ENCODE peak calls at places on chromosomes 7 and 10, in seven cellular contexts. One of them, this sample, is unnamed.

GRCh38 chr10:126476256-126476655 is 88.0 kb upstream of the ADAM12 start:
- DNase-seq in HepG2: no peak
- DNase-seq in K562: no peak
- DNase-seq in HCT116: no peak
- DNase-seq in GM12878: no peak
- DNase-seq in SK-N-SH: no peak
- DNase-seq in H1: peak; percentile 47
- DNase-seq in this sample: no peak

GRCh38 chr10:49518566-49518965 is 20.4 kb downstream of the ERCC6 start:
- DNase-seq in HepG2: no peak
- DNase-seq in K562: no peak
- DNase-seq in HCT116: no peak
- DNase-seq in GM12878: no peak
- DNase-seq in SK-N-SH: no peak
- DNase-seq in H1: no peak
- DNase-seq in this sample: no peak

GRCh38 chr7:101817031-101817929 is at the start of gene CUX1:
- DNase-seq in HepG2: peak; percentile 30
- DNase-seq in K562: peak; percentile 71
- DNase-seq in HCT116: no peak
- DNase-seq in GM12878: no peak
- DNase-seq in SK-N-SH: peak; percentile 75
- DNase-seq in H1: no peak
- DNase-seq in this sample: no peak

GRCh38 chr7:69395072-69395714 is 203.1 kb upstream of the AUTS2 start:
- DNase-seq in HepG2: no peak
- DNase-seq in K562: no peak
- DNase-seq in HCT116: no peak
- DNase-seq in GM12878: no peak
- DNase-seq in SK-N-SH: no peak
- DNase-seq in H1: no peak
- DNase-seq in this sample: no peak

GRCh38 chr10:73584737-73585136 is 6.4 kb downstream of the USP54 start:
- DNase-seq in HepG2: peak; percentile 30
- DNase-seq in K562: no peak
- DNase-seq in HCT116: no peak
- DNase-seq in GM12878: no peak
- DNase-seq in SK-N-SH: no peak
- DNase-seq in H1: no peak
- DNase-seq in this sample: no peak

GRCh38 chr7:36670585-36671431 is 53.5 kb downstream of the AOAH start:
- DNase-seq in HepG2: peak; percentile 42
- DNase-seq in K562: peak; percentile 73
- DNase-seq in HCT116: peak; percentile 60
- DNase-seq in GM12878: peak; percentile 28
- DNase-seq in SK-N-SH: peak; percentile 70
- DNase-seq in H1: peak; percentile 81
- DNase-seq in this sample: peak; percentile 86

GRCh38 chr7:18212308-18212707 is 184.7 kb upstream of the PRPS1L1 start:
- DNase-seq in HepG2: no peak
- DNase-seq in K562: no peak
- DNase-seq in HCT116: no peak
- DNase-seq in GM12878: no peak
- DNase-seq in SK-N-SH: no peak
- DNase-seq in H1: no peak
- DNase-seq in this sample: no peak

GRCh38 chr7:75991531-75992082 is 2.8 kb downstream of the TMEM120A start:
- DNase-seq in HepG2: no peak
- DNase-seq in K562: no peak
- DNase-seq in HCT116: no peak
- DNase-seq in GM12878: no peak
- DNase-seq in SK-N-SH: no peak
- DNase-seq in H1: no peak
- DNase-seq in this sample: no peak

GRCh38 chr7:135538387-135538786 is 19.3 kb upstream of the NUP205 start:
- DNase-seq in HepG2: no peak
- DNase-seq in K562: no peak
- DNase-seq in HCT116: no peak
- DNase-seq in GM12878: no peak
- DNase-seq in SK-N-SH: no peak
- DNase-seq in H1: no peak
- DNase-seq in this sample: no peak

GRCh38 chr10:84539244-84539643 is 210.9 kb downstream of the CCSER2 start:
- DNase-seq in HepG2: no peak
- DNase-seq in K562: no peak
- DNase-seq in HCT116: no peak
- DNase-seq in GM12878: no peak
- DNase-seq in SK-N-SH: no peak
- DNase-seq in H1: no peak
- DNase-seq in this sample: no peak

GRCh38 chr10:74824184-74825032 is 2.0 kb upstream of the KAT6B start:
- DNase-seq in HepG2: peak; percentile 15
- DNase-seq in K562: peak; percentile 30
- DNase-seq in HCT116: no peak
- DNase-seq in GM12878: no peak
- DNase-seq in SK-N-SH: peak; percentile 66
- DNase-seq in H1: peak; percentile 55
- DNase-seq in this sample: no peak

GRCh38 chr7:90625562-90625961 is 29.4 kb downstream of the CDK14 start:
- DNase-seq in HepG2: no peak
- DNase-seq in K562: no peak
- DNase-seq in HCT116: no peak
- DNase-seq in GM12878: no peak
- DNase-seq in SK-N-SH: peak; percentile 49
- DNase-seq in H1: no peak
- DNase-seq in this sample: no peak

GRCh38 chr7:98354511-98355249 is 46.2 kb downstream of the BAIAP2L1 start:
- DNase-seq in HepG2: peak; percentile 62
- DNase-seq in K562: no peak
- DNase-seq in HCT116: peak; percentile 91
- DNase-seq in GM12878: no peak
- DNase-seq in SK-N-SH: no peak
- DNase-seq in H1: no peak
- DNase-seq in this sample: peak; percentile 95

GRCh38 chr10:6847561-6847960 is 267.5 kb upstream of the PRKCQ start:
- DNase-seq in HepG2: no peak
- DNase-seq in K562: no peak
- DNase-seq in HCT116: no peak
- DNase-seq in GM12878: no peak
- DNase-seq in SK-N-SH: no peak
- DNase-seq in H1: no peak
- DNase-seq in this sample: no peak

GRCh38 chr10:124611738-124612137 is 132.4 kb downstream of the FAM53B start:
- DNase-seq in HepG2: no peak
- DNase-seq in K562: no peak
- DNase-seq in HCT116: no peak
- DNase-seq in GM12878: no peak
- DNase-seq in SK-N-SH: no peak
- DNase-seq in H1: no peak
- DNase-seq in this sample: no peak

GRCh38 chr10:91745086-91745831 is 53.0 kb upstream of the TNKS2 start:
- DNase-seq in HepG2: peak; percentile 50
- DNase-seq in K562: no peak
- DNase-seq in HCT116: peak; percentile 67
- DNase-seq in GM12878: no peak
- DNase-seq in SK-N-SH: no peak
- DNase-seq in H1: peak; percentile 60
- DNase-seq in this sample: peak; percentile 31

GRCh38 chr10:95741807-95742528 is 14.0 kb upstream of the ENTPD1 start:
- DNase-seq in HepG2: no peak
- DNase-seq in K562: peak; percentile 46
- DNase-seq in HCT116: no peak
- DNase-seq in GM12878: peak; percentile 60
- DNase-seq in SK-N-SH: no peak
- DNase-seq in H1: no peak
- DNase-seq in this sample: no peak

GRCh38 chr10:44389150-44389549 is 4.3 kb upstream of the CXCL12 start:
- DNase-seq in HepG2: no peak
- DNase-seq in K562: no peak
- DNase-seq in HCT116: no peak
- DNase-seq in GM12878: no peak
- DNase-seq in SK-N-SH: no peak
- DNase-seq in H1: no peak
- DNase-seq in this sample: peak; percentile 38

GRCh38 chr7:95469187-95469586 is 16.6 kb upstream of the ASB4 start:
- DNase-seq in HepG2: no peak
- DNase-seq in K562: no peak
- DNase-seq in HCT116: no peak
- DNase-seq in GM12878: no peak
- DNase-seq in SK-N-SH: no peak
- DNase-seq in H1: no peak
- DNase-seq in this sample: no peak

GRCh38 chr10:75395955-75396860 is 5.4 kb downstream of the ZNF503 start:
- DNase-seq in HepG2: no peak
- DNase-seq in K562: no peak
- DNase-seq in HCT116: no peak
- DNase-seq in GM12878: no peak
- DNase-seq in SK-N-SH: no peak
- DNase-seq in H1: peak; percentile 67
- DNase-seq in this sample: no peak

GRCh38 chr7:127708788-127709187 is 56.8 kb downstream of the SND1 start:
- DNase-seq in HepG2: peak; percentile 57
- DNase-seq in K562: peak; percentile 65
- DNase-seq in HCT116: peak; percentile 54
- DNase-seq in GM12878: peak; percentile 34
- DNase-seq in SK-N-SH: peak; percentile 61
- DNase-seq in H1: peak; percentile 79
- DNase-seq in this sample: peak; percentile 81

DNA sequence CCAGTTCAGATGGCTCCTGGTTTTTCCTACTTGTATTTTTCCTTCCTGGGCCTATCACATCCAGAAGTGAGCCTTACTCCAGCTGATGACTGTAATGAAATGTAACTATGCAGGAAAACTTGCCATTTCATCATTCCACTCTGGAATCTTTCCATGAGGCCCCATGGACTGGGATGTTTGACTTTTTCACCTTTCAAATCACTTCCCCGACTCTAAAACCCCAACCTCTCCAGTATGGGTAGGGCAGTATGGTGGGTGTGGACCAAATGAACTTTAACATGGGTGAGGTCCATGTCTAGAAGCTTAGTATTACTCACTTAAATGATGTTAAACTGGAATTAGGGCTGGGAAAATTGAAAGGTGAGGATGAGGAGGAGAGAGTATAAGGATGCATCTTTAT is 40.3 kb upstream of the DLD start:
- DNase-seq in HepG2: no peak
- DNase-seq in K562: no peak
- DNase-seq in HCT116: no peak
- DNase-seq in GM12878: no peak
- DNase-seq in SK-N-SH: no peak
- DNase-seq in H1: no peak
- DNase-seq in this sample: no peak
- TF ChIP-seq JUND in HepG2: no peak
- TF ChIP-seq JUND in K562: no peak
- TF ChIP-seq JUND in HCT116: no peak
- TF ChIP-seq JUND in GM12878: no peak
- TF ChIP-seq JUND in SK-N-SH: no peak
- TF ChIP-seq JUND in H1: no peak
- TF ChIP-seq JUND in this sample: no peak

DNA sequence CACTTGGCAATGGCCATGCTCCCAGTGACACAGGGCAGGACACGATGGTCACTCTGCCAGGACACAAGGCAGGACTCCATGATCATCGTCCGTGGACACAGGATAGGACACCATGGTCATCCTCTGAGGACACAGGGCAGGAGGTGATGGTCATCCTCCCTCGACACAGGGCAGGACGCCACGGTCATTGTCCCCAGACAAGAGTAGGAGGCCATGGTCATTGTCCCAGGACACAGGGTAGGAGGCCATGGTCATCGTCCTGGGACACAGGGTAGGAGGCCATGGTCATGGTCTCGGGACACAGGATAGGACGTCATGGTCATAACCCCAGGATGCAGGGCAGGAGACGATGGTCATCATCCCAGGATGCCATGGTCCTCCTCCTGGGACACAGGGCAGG is 289.2 kb downstream of the TCERG1L start:
- DNase-seq in HepG2: no peak
- DNase-seq in K562: no peak
- DNase-seq in HCT116: no peak
- DNase-seq in GM12878: no peak
- DNase-seq in SK-N-SH: no peak
- DNase-seq in H1: no peak
- DNase-seq in this sample: no peak
- TF ChIP-seq JUND in HepG2: no peak
- TF ChIP-seq JUND in K562: no peak
- TF ChIP-seq JUND in HCT116: no peak
- TF ChIP-seq JUND in GM12878: no peak
- TF ChIP-seq JUND in SK-N-SH: no peak
- TF ChIP-seq JUND in H1: no peak
- TF ChIP-seq JUND in this sample: no peak

GRCh38 chr7:128939075-128939860 is 1.5 kb downstream of the IRF5 start:
- DNase-seq in HepG2: no peak
- DNase-seq in K562: no peak
- DNase-seq in HCT116: no peak
- DNase-seq in GM12878: peak; percentile 65
- DNase-seq in SK-N-SH: peak; percentile 35
- DNase-seq in H1: no peak
- DNase-seq in this sample: no peak

GRCh38 chr7:128941323-128941890 is 3.7 kb downstream of the IRF5 start:
- DNase-seq in HepG2: no peak
- DNase-seq in K562: no peak
- DNase-seq in HCT116: no peak
- DNase-seq in GM12878: no peak
- DNase-seq in SK-N-SH: peak; percentile 32
- DNase-seq in H1: peak; percentile 42
- DNase-seq in this sample: no peak

GRCh38 chr7:128939861-128940410 is 2.2 kb downstream of the IRF5 start:
- DNase-seq in HepG2: no peak
- DNase-seq in K562: peak; percentile 62
- DNase-seq in HCT116: no peak
- DNase-seq in GM12878: no peak
- DNase-seq in SK-N-SH: peak; percentile 47
- DNase-seq in H1: no peak
- DNase-seq in this sample: no peak

GRCh38 chr7:128941946-128942526 is 4.3 kb downstream of the IRF5 start:
- DNase-seq in HepG2: no peak
- DNase-seq in K562: no peak
- DNase-seq in HCT116: no peak
- DNase-seq in GM12878: no peak
- DNase-seq in SK-N-SH: peak; percentile 45
- DNase-seq in H1: peak; percentile 41
- DNase-seq in this sample: no peak

GRCh38 chr7:128940494-128941322 is 3.0 kb downstream of the IRF5 start:
- DNase-seq in HepG2: no peak
- DNase-seq in K562: no peak
- DNase-seq in HCT116: no peak
- DNase-seq in GM12878: peak; percentile 66
- DNase-seq in SK-N-SH: peak; percentile 39
- DNase-seq in H1: peak; percentile 50
- DNase-seq in this sample: no peak
- TF ChIP-seq JUND in HepG2: no peak
- TF ChIP-seq JUND in K562: no peak
- TF ChIP-seq JUND in HCT116: no peak
- TF ChIP-seq JUND in GM12878: no peak
- TF ChIP-seq JUND in SK-N-SH: no peak
- TF ChIP-seq JUND in H1: no peak
- TF ChIP-seq JUND in this sample: no peak

DNA sequence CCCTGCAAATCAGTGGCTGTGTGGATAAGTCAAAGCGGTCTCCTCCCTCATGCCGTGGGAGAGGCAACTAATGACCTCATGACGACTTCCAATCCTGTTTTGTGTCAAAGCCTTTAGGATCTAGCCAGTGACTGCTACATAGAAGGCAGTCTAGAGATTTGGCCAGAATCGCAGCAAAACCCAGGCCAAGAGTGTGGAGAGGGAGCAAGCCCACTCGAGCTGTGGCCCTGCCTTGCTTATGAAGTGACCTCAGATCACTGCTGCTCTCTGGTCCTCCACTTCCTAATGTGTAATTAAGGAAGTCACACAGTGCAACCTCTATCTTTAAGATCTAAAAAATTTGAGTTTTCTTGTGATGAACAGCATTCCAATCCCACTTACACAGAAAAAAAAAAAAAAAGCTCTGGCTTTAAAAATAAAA is 296.7 kb upstream of the KLF6 start:
- DNase-seq in HepG2: no peak
- DNase-seq in K562: no peak
- DNase-seq in HCT116: no peak
- DNase-seq in GM12878: no peak
- DNase-seq in SK-N-SH: no peak
- DNase-seq in H1: no peak
- DNase-seq in this sample: no peak
- TF ChIP-seq JUND in HepG2: no peak
- TF ChIP-seq JUND in K562: no peak
- TF ChIP-seq JUND in HCT116: no peak
- TF ChIP-seq JUND in GM12878: no peak
- TF ChIP-seq JUND in SK-N-SH: peak; percentile 56
- TF ChIP-seq JUND in H1: no peak
- TF ChIP-seq JUND in this sample: no peak

This sample was measured in T47D.